ENCODE peak calls at places on chromosomes 11 and 22, in seven cellular contexts. One of them, this sample, is unnamed.

GRCh38 chr22:22871536-22872278 is 15.9 kb upstream of the IGLL5 start:
- DNase-seq in germinal center: no peak
- DNase-seq in head of caudate nucleus: no peak
- DNase-seq in activated CD8-positive, alpha-beta T cell treated with anti-CD3 and anti-CD28 coated beads, Interleukin-2, amount 10 ng/mL, durations not matched to agents 7 days and 5 days: peak; percentile 14
- DNase-seq in activated CD4-positive, CD25-positive, alpha-beta regulatory T cell: no peak
- DNase-seq in stimulated activated CD8-positive, alpha-beta memory T cell treated with anti-CD3 and anti-CD28 coated beads, Interleukin-4, amount 100 ng/mL, for 1 hour: no peak
- DNase-seq in MM.1S: no peak
- DNase-seq in this sample: no peak

GRCh38 chr11:42524534-42525227 is 787.1 kb upstream of the API5 start:
- DNase-seq in germinal center: peak; percentile 4
- DNase-seq in head of caudate nucleus: peak; percentile 58
- DNase-seq in activated CD8-positive, alpha-beta T cell treated with anti-CD3 and anti-CD28 coated beads, Interleukin-2, amount 10 ng/mL, durations not matched to agents 7 days and 5 days: peak; percentile 33
- DNase-seq in activated CD4-positive, CD25-positive, alpha-beta regulatory T cell: no peak
- DNase-seq in stimulated activated CD8-positive, alpha-beta memory T cell treated with anti-CD3 and anti-CD28 coated beads, Interleukin-4, amount 100 ng/mL, for 1 hour: no peak
- DNase-seq in MM.1S: peak; percentile 84
- DNase-seq in this sample: no peak

GRCh38 chr11:73218106-73218829 is at the start of gene P2RY2:
- DNase-seq in germinal center: peak; percentile 61
- DNase-seq in head of caudate nucleus: no peak
- DNase-seq in activated CD8-positive, alpha-beta T cell treated with anti-CD3 and anti-CD28 coated beads, Interleukin-2, amount 10 ng/mL, durations not matched to agents 7 days and 5 days: peak; percentile 43
- DNase-seq in activated CD4-positive, CD25-positive, alpha-beta regulatory T cell: peak; percentile 16
- DNase-seq in stimulated activated CD8-positive, alpha-beta memory T cell treated with anti-CD3 and anti-CD28 coated beads, Interleukin-4, amount 100 ng/mL, for 1 hour: no peak
- DNase-seq in MM.1S: peak; percentile 71
- DNase-seq in this sample: no peak

GRCh38 chr22:19290400-19291217 is 910 bp downstream of the CLTCL1 start:
- DNase-seq in germinal center: no peak
- DNase-seq in head of caudate nucleus: no peak
- DNase-seq in activated CD8-positive, alpha-beta T cell treated with anti-CD3 and anti-CD28 coated beads, Interleukin-2, amount 10 ng/mL, durations not matched to agents 7 days and 5 days: no peak
- DNase-seq in activated CD4-positive, CD25-positive, alpha-beta regulatory T cell: no peak
- DNase-seq in stimulated activated CD8-positive, alpha-beta memory T cell treated with anti-CD3 and anti-CD28 coated beads, Interleukin-4, amount 100 ng/mL, for 1 hour: no peak
- DNase-seq in MM.1S: no peak
- DNase-seq in this sample: no peak

GRCh38 chr11:96090711-96091110 is 166.8 kb upstream of the MTMR2 start:
- DNase-seq in germinal center: no peak
- DNase-seq in head of caudate nucleus: no peak
- DNase-seq in activated CD8-positive, alpha-beta T cell treated with anti-CD3 and anti-CD28 coated beads, Interleukin-2, amount 10 ng/mL, durations not matched to agents 7 days and 5 days: no peak
- DNase-seq in activated CD4-positive, CD25-positive, alpha-beta regulatory T cell: no peak
- DNase-seq in stimulated activated CD8-positive, alpha-beta memory T cell treated with anti-CD3 and anti-CD28 coated beads, Interleukin-4, amount 100 ng/mL, for 1 hour: no peak
- DNase-seq in MM.1S: no peak
- DNase-seq in this sample: no peak

GRCh38 chr11:112128483-112129121 is 35.3 kb downstream of the IL18 start:
- DNase-seq in germinal center: no peak
- DNase-seq in head of caudate nucleus: peak; percentile 31
- DNase-seq in activated CD8-positive, alpha-beta T cell treated with anti-CD3 and anti-CD28 coated beads, Interleukin-2, amount 10 ng/mL, durations not matched to agents 7 days and 5 days: no peak
- DNase-seq in activated CD4-positive, CD25-positive, alpha-beta regulatory T cell: no peak
- DNase-seq in stimulated activated CD8-positive, alpha-beta memory T cell treated with anti-CD3 and anti-CD28 coated beads, Interleukin-4, amount 100 ng/mL, for 1 hour: no peak
- DNase-seq in MM.1S: no peak
- DNase-seq in this sample: no peak

GRCh38 chr11:62438641-62439040 is 19.8 kb downstream of the SCGB1A1 start:
- DNase-seq in germinal center: no peak
- DNase-seq in head of caudate nucleus: no peak
- DNase-seq in activated CD8-positive, alpha-beta T cell treated with anti-CD3 and anti-CD28 coated beads, Interleukin-2, amount 10 ng/mL, durations not matched to agents 7 days and 5 days: no peak
- DNase-seq in activated CD4-positive, CD25-positive, alpha-beta regulatory T cell: no peak
- DNase-seq in stimulated activated CD8-positive, alpha-beta memory T cell treated with anti-CD3 and anti-CD28 coated beads, Interleukin-4, amount 100 ng/mL, for 1 hour: no peak
- DNase-seq in MM.1S: no peak
- DNase-seq in this sample: no peak

GRCh38 chr11:100890779-100891178 is 203.7 kb downstream of the ARHGAP42 start:
- DNase-seq in germinal center: no peak
- DNase-seq in head of caudate nucleus: no peak
- DNase-seq in activated CD8-positive, alpha-beta T cell treated with anti-CD3 and anti-CD28 coated beads, Interleukin-2, amount 10 ng/mL, durations not matched to agents 7 days and 5 days: no peak
- DNase-seq in activated CD4-positive, CD25-positive, alpha-beta regulatory T cell: no peak
- DNase-seq in stimulated activated CD8-positive, alpha-beta memory T cell treated with anti-CD3 and anti-CD28 coated beads, Interleukin-4, amount 100 ng/mL, for 1 hour: no peak
- DNase-seq in MM.1S: no peak
- DNase-seq in this sample: no peak

GRCh38 chr11:74444173-74444832 is 23.0 kb downstream of the KCNE3 start:
- DNase-seq in germinal center: no peak
- DNase-seq in head of caudate nucleus: no peak
- DNase-seq in activated CD8-positive, alpha-beta T cell treated with anti-CD3 and anti-CD28 coated beads, Interleukin-2, amount 10 ng/mL, durations not matched to agents 7 days and 5 days: no peak
- DNase-seq in activated CD4-positive, CD25-positive, alpha-beta regulatory T cell: no peak
- DNase-seq in stimulated activated CD8-positive, alpha-beta memory T cell treated with anti-CD3 and anti-CD28 coated beads, Interleukin-4, amount 100 ng/mL, for 1 hour: no peak
- DNase-seq in MM.1S: no peak
- DNase-seq in this sample: no peak

GRCh38 chr11:124623861-124624525 is 1.3 kb downstream of the TBRG1 start:
- DNase-seq in germinal center: no peak
- DNase-seq in head of caudate nucleus: no peak
- DNase-seq in activated CD8-positive, alpha-beta T cell treated with anti-CD3 and anti-CD28 coated beads, Interleukin-2, amount 10 ng/mL, durations not matched to agents 7 days and 5 days: no peak
- DNase-seq in activated CD4-positive, CD25-positive, alpha-beta regulatory T cell: no peak
- DNase-seq in stimulated activated CD8-positive, alpha-beta memory T cell treated with anti-CD3 and anti-CD28 coated beads, Interleukin-4, amount 100 ng/mL, for 1 hour: no peak
- DNase-seq in MM.1S: no peak
- DNase-seq in this sample: no peak

GRCh38 chr11:121703166-121703565 is 250.4 kb upstream of the SORL1-AS1 start:
- DNase-seq in germinal center: no peak
- DNase-seq in head of caudate nucleus: no peak
- DNase-seq in activated CD8-positive, alpha-beta T cell treated with anti-CD3 and anti-CD28 coated beads, Interleukin-2, amount 10 ng/mL, durations not matched to agents 7 days and 5 days: no peak
- DNase-seq in activated CD4-positive, CD25-positive, alpha-beta regulatory T cell: no peak
- DNase-seq in stimulated activated CD8-positive, alpha-beta memory T cell treated with anti-CD3 and anti-CD28 coated beads, Interleukin-4, amount 100 ng/mL, for 1 hour: no peak
- DNase-seq in MM.1S: no peak
- DNase-seq in this sample: no peak

GRCh38 chr22:24583221-24583971 is 9.5 kb downstream of the LRRC75B start:
- DNase-seq in germinal center: no peak
- DNase-seq in head of caudate nucleus: no peak
- DNase-seq in activated CD8-positive, alpha-beta T cell treated with anti-CD3 and anti-CD28 coated beads, Interleukin-2, amount 10 ng/mL, durations not matched to agents 7 days and 5 days: no peak
- DNase-seq in activated CD4-positive, CD25-positive, alpha-beta regulatory T cell: no peak
- DNase-seq in stimulated activated CD8-positive, alpha-beta memory T cell treated with anti-CD3 and anti-CD28 coated beads, Interleukin-4, amount 100 ng/mL, for 1 hour: no peak
- DNase-seq in MM.1S: no peak
- DNase-seq in this sample: no peak

GRCh38 chr11:35290876-35291275 is 128.5 kb downstream of the SLC1A2 start:
- DNase-seq in germinal center: no peak
- DNase-seq in head of caudate nucleus: no peak
- DNase-seq in activated CD8-positive, alpha-beta T cell treated with anti-CD3 and anti-CD28 coated beads, Interleukin-2, amount 10 ng/mL, durations not matched to agents 7 days and 5 days: no peak
- DNase-seq in activated CD4-positive, CD25-positive, alpha-beta regulatory T cell: no peak
- DNase-seq in stimulated activated CD8-positive, alpha-beta memory T cell treated with anti-CD3 and anti-CD28 coated beads, Interleukin-4, amount 100 ng/mL, for 1 hour: no peak
- DNase-seq in MM.1S: no peak
- DNase-seq in this sample: no peak

GRCh38 chr11:130146797-130147196 is 12.8 kb upstream of the ST14 start:
- DNase-seq in germinal center: peak; percentile 53
- DNase-seq in head of caudate nucleus: no peak
- DNase-seq in activated CD8-positive, alpha-beta T cell treated with anti-CD3 and anti-CD28 coated beads, Interleukin-2, amount 10 ng/mL, durations not matched to agents 7 days and 5 days: peak; percentile 29
- DNase-seq in activated CD4-positive, CD25-positive, alpha-beta regulatory T cell: no peak
- DNase-seq in stimulated activated CD8-positive, alpha-beta memory T cell treated with anti-CD3 and anti-CD28 coated beads, Interleukin-4, amount 100 ng/mL, for 1 hour: no peak
- DNase-seq in MM.1S: peak; percentile 43
- DNase-seq in this sample: no peak

GRCh38 chr11:7077101-7077500 is 11.7 kb upstream of the RBMXL2 start:
- DNase-seq in germinal center: no peak
- DNase-seq in head of caudate nucleus: no peak
- DNase-seq in activated CD8-positive, alpha-beta T cell treated with anti-CD3 and anti-CD28 coated beads, Interleukin-2, amount 10 ng/mL, durations not matched to agents 7 days and 5 days: no peak
- DNase-seq in activated CD4-positive, CD25-positive, alpha-beta regulatory T cell: no peak
- DNase-seq in stimulated activated CD8-positive, alpha-beta memory T cell treated with anti-CD3 and anti-CD28 coated beads, Interleukin-4, amount 100 ng/mL, for 1 hour: no peak
- DNase-seq in MM.1S: peak; percentile 11
- DNase-seq in this sample: no peak

GRCh38 chr22:45785458-45785857 is 113.8 kb downstream of the ATXN10 start:
- DNase-seq in germinal center: no peak
- DNase-seq in head of caudate nucleus: no peak
- DNase-seq in activated CD8-positive, alpha-beta T cell treated with anti-CD3 and anti-CD28 coated beads, Interleukin-2, amount 10 ng/mL, durations not matched to agents 7 days and 5 days: no peak
- DNase-seq in activated CD4-positive, CD25-positive, alpha-beta regulatory T cell: no peak
- DNase-seq in stimulated activated CD8-positive, alpha-beta memory T cell treated with anti-CD3 and anti-CD28 coated beads, Interleukin-4, amount 100 ng/mL, for 1 hour: no peak
- DNase-seq in MM.1S: peak; percentile 40
- DNase-seq in this sample: no peak

GRCh38 chr22:38114484-38115398 is 4.3 kb upstream of the BAIAP2L2 start:
- DNase-seq in germinal center: peak; percentile 86
- DNase-seq in head of caudate nucleus: peak; percentile 92
- DNase-seq in activated CD8-positive, alpha-beta T cell treated with anti-CD3 and anti-CD28 coated beads, Interleukin-2, amount 10 ng/mL, durations not matched to agents 7 days and 5 days: peak; percentile 86
- DNase-seq in activated CD4-positive, CD25-positive, alpha-beta regulatory T cell: peak; percentile 53
- DNase-seq in stimulated activated CD8-positive, alpha-beta memory T cell treated with anti-CD3 and anti-CD28 coated beads, Interleukin-4, amount 100 ng/mL, for 1 hour: peak; percentile 57
- DNase-seq in MM.1S: peak; percentile 75
- DNase-seq in this sample: no peak

GRCh38 chr11:6326303-6326702 is 6.0 kb upstream of the CAVIN3 start:
- DNase-seq in germinal center: no peak
- DNase-seq in head of caudate nucleus: no peak
- DNase-seq in activated CD8-positive, alpha-beta T cell treated with anti-CD3 and anti-CD28 coated beads, Interleukin-2, amount 10 ng/mL, durations not matched to agents 7 days and 5 days: no peak
- DNase-seq in activated CD4-positive, CD25-positive, alpha-beta regulatory T cell: no peak
- DNase-seq in stimulated activated CD8-positive, alpha-beta memory T cell treated with anti-CD3 and anti-CD28 coated beads, Interleukin-4, amount 100 ng/mL, for 1 hour: no peak
- DNase-seq in MM.1S: no peak
- DNase-seq in this sample: no peak

GRCh38 chr22:29353860-29354259 is 34.5 kb downstream of the AP1B1 start:
- DNase-seq in germinal center: no peak
- DNase-seq in head of caudate nucleus: no peak
- DNase-seq in activated CD8-positive, alpha-beta T cell treated with anti-CD3 and anti-CD28 coated beads, Interleukin-2, amount 10 ng/mL, durations not matched to agents 7 days and 5 days: no peak
- DNase-seq in activated CD4-positive, CD25-positive, alpha-beta regulatory T cell: no peak
- DNase-seq in stimulated activated CD8-positive, alpha-beta memory T cell treated with anti-CD3 and anti-CD28 coated beads, Interleukin-4, amount 100 ng/mL, for 1 hour: no peak
- DNase-seq in MM.1S: no peak
- DNase-seq in this sample: no peak

GRCh38 chr22:17083811-17084540 is 824 bp upstream of the IL17RA start:
- DNase-seq in germinal center: no peak
- DNase-seq in head of caudate nucleus: no peak
- DNase-seq in activated CD8-positive, alpha-beta T cell treated with anti-CD3 and anti-CD28 coated beads, Interleukin-2, amount 10 ng/mL, durations not matched to agents 7 days and 5 days: no peak
- DNase-seq in activated CD4-positive, CD25-positive, alpha-beta regulatory T cell: no peak
- DNase-seq in stimulated activated CD8-positive, alpha-beta memory T cell treated with anti-CD3 and anti-CD28 coated beads, Interleukin-4, amount 100 ng/mL, for 1 hour: no peak
- DNase-seq in MM.1S: no peak
- DNase-seq in this sample: no peak

GRCh38 chr11:66080055-66080817 is 10.2 kb downstream of the PACS1 start:
- DNase-seq in germinal center: no peak
- DNase-seq in head of caudate nucleus: no peak
- DNase-seq in activated CD8-positive, alpha-beta T cell treated with anti-CD3 and anti-CD28 coated beads, Interleukin-2, amount 10 ng/mL, durations not matched to agents 7 days and 5 days: peak; percentile 66
- DNase-seq in activated CD4-positive, CD25-positive, alpha-beta regulatory T cell: peak; percentile 59
- DNase-seq in stimulated activated CD8-positive, alpha-beta memory T cell treated with anti-CD3 and anti-CD28 coated beads, Interleukin-4, amount 100 ng/mL, for 1 hour: peak; percentile 55
- DNase-seq in MM.1S: no peak
- DNase-seq in this sample: no peak

GRCh38 chr11:877565-877964 is 33.0 kb downstream of the CHID1 start:
- DNase-seq in germinal center: no peak
- DNase-seq in head of caudate nucleus: no peak
- DNase-seq in activated CD8-positive, alpha-beta T cell treated with anti-CD3 and anti-CD28 coated beads, Interleukin-2, amount 10 ng/mL, durations not matched to agents 7 days and 5 days: peak; percentile 26
- DNase-seq in activated CD4-positive, CD25-positive, alpha-beta regulatory T cell: no peak
- DNase-seq in stimulated activated CD8-positive, alpha-beta memory T cell treated with anti-CD3 and anti-CD28 coated beads, Interleukin-4, amount 100 ng/mL, for 1 hour: no peak
- DNase-seq in MM.1S: no peak
- DNase-seq in this sample: no peak

GRCh38 chr22:38043151-38044039 is 13.8 kb upstream of the PICK1 start:
- DNase-seq in germinal center: no peak
- DNase-seq in head of caudate nucleus: no peak
- DNase-seq in activated CD8-positive, alpha-beta T cell treated with anti-CD3 and anti-CD28 coated beads, Interleukin-2, amount 10 ng/mL, durations not matched to agents 7 days and 5 days: no peak
- DNase-seq in activated CD4-positive, CD25-positive, alpha-beta regulatory T cell: no peak
- DNase-seq in stimulated activated CD8-positive, alpha-beta memory T cell treated with anti-CD3 and anti-CD28 coated beads, Interleukin-4, amount 100 ng/mL, for 1 hour: no peak
- DNase-seq in MM.1S: no peak
- DNase-seq in this sample: no peak

GRCh38 chr22:27306771-27307170 is 494.8 kb downstream of the MN1 start:
- DNase-seq in germinal center: no peak
- DNase-seq in head of caudate nucleus: no peak
- DNase-seq in activated CD8-positive, alpha-beta T cell treated with anti-CD3 and anti-CD28 coated beads, Interleukin-2, amount 10 ng/mL, durations not matched to agents 7 days and 5 days: no peak
- DNase-seq in activated CD4-positive, CD25-positive, alpha-beta regulatory T cell: no peak
- DNase-seq in stimulated activated CD8-positive, alpha-beta memory T cell treated with anti-CD3 and anti-CD28 coated beads, Interleukin-4, amount 100 ng/mL, for 1 hour: no peak
- DNase-seq in MM.1S: no peak
- DNase-seq in this sample: no peak

GRCh38 chr22:35071784-35072183 is 5.8 kb downstream of the ISX start:
- DNase-seq in germinal center: no peak
- DNase-seq in head of caudate nucleus: no peak
- DNase-seq in activated CD8-positive, alpha-beta T cell treated with anti-CD3 and anti-CD28 coated beads, Interleukin-2, amount 10 ng/mL, durations not matched to agents 7 days and 5 days: no peak
- DNase-seq in activated CD4-positive, CD25-positive, alpha-beta regulatory T cell: no peak
- DNase-seq in stimulated activated CD8-positive, alpha-beta memory T cell treated with anti-CD3 and anti-CD28 coated beads, Interleukin-4, amount 100 ng/mL, for 1 hour: no peak
- DNase-seq in MM.1S: no peak
- DNase-seq in this sample: no peak

GRCh38 chr11:134749040-134749586 is 337.1 kb upstream of the B3GAT1 start:
- DNase-seq in germinal center: no peak
- DNase-seq in head of caudate nucleus: no peak
- DNase-seq in activated CD8-positive, alpha-beta T cell treated with anti-CD3 and anti-CD28 coated beads, Interleukin-2, amount 10 ng/mL, durations not matched to agents 7 days and 5 days: no peak
- DNase-seq in activated CD4-positive, CD25-positive, alpha-beta regulatory T cell: no peak
- DNase-seq in stimulated activated CD8-positive, alpha-beta memory T cell treated with anti-CD3 and anti-CD28 coated beads, Interleukin-4, amount 100 ng/mL, for 1 hour: no peak
- DNase-seq in MM.1S: no peak
- DNase-seq in this sample: no peak

GRCh38 chr11:74680703-74681531 is 50.3 kb downstream of the CHRDL2 start:
- DNase-seq in germinal center: no peak
- DNase-seq in head of caudate nucleus: no peak
- DNase-seq in activated CD8-positive, alpha-beta T cell treated with anti-CD3 and anti-CD28 coated beads, Interleukin-2, amount 10 ng/mL, durations not matched to agents 7 days and 5 days: no peak
- DNase-seq in activated CD4-positive, CD25-positive, alpha-beta regulatory T cell: no peak
- DNase-seq in stimulated activated CD8-positive, alpha-beta memory T cell treated with anti-CD3 and anti-CD28 coated beads, Interleukin-4, amount 100 ng/mL, for 1 hour: no peak
- DNase-seq in MM.1S: no peak
- DNase-seq in this sample: no peak

GRCh38 chr11:27464155-27464759 is 8.3 kb downstream of the LGR4 start:
- DNase-seq in germinal center: no peak
- DNase-seq in head of caudate nucleus: no peak
- DNase-seq in activated CD8-positive, alpha-beta T cell treated with anti-CD3 and anti-CD28 coated beads, Interleukin-2, amount 10 ng/mL, durations not matched to agents 7 days and 5 days: no peak
- DNase-seq in activated CD4-positive, CD25-positive, alpha-beta regulatory T cell: no peak
- DNase-seq in stimulated activated CD8-positive, alpha-beta memory T cell treated with anti-CD3 and anti-CD28 coated beads, Interleukin-4, amount 100 ng/mL, for 1 hour: no peak
- DNase-seq in MM.1S: no peak
- DNase-seq in this sample: no peak